ENCODE peak calls at places on chromosomes 13 and 19, in seven cellular contexts. D, Y, E, V, G, I and K are unnamed samples.

GRCh38 chr19:8506402-8506957 is 4.0 kb upstream of the PRAM1 start:
- DNase-seq in E (no peak), I (no peak), G (no peak), V (no peak), D (no peak), Y (no peak), K (no peak)

GRCh38 chr13:28531956-28532225 is 37.0 kb upstream of the FLT1 start:
- DNase-seq in Y (no peak), G (no peak), V (no peak), I (no peak), D (no peak), E (no peak), K (no peak)

GRCh38 chr13:92808007-92808406 is 418.6 kb upstream of the GPC6 start:
- DNase-seq in D (no peak), E (no peak), Y (no peak), V (no peak), I (no peak), G (no peak), K (no peak)

GRCh38 chr13:42991892-42992584 is at the start of gene EPSTI1:
- DNase-seq in G (no peak), V (peak; percentile 85), I (peak; percentile 50), E (peak; percentile 44), D (peak; percentile 72), Y (peak; percentile 41), K (no peak)

GRCh38 chr13:44934724-44935123 is 54.5 kb downstream of the NUFIP1 start:
- DNase-seq in E (no peak), Y (no peak), D (no peak), I (no peak), G (no peak), V (no peak), K (no peak)

GRCh38 chr19:41695745-41696144 is 7.7 kb upstream of the CEACAM7 start:
- DNase-seq in I (no peak), V (peak; percentile 30), E (no peak), Y (no peak), D (no peak), G (no peak), K (no peak)

GRCh38 chr13:48194392-48194754 is 38.6 kb upstream of the ITM2B start:
- DNase-seq in D (no peak), E (no peak), G (no peak), Y (no peak), I (no peak), V (no peak), K (no peak)

GRCh38 chr13:112910016-112910415 is 59.0 kb upstream of the MCF2L start:
- DNase-seq in Y (no peak), D (no peak), G (no peak), E (no peak), V (no peak), I (no peak), K (no peak)

GRCh38 chr19:29285187-29285687 is 72.3 kb upstream of the UQCRFS1 start:
- DNase-seq in E (no peak), I (no peak), G (no peak), D (no peak), V (no peak), Y (no peak), K (no peak)

GRCh38 chr13:81133066-81133465 is 792.1 kb upstream of the SPRY2 start:
- DNase-seq in D (no peak), V (no peak), G (no peak), E (no peak), Y (no peak), I (no peak), K (no peak)

GRCh38 chr13:29817604-29818378 is 32.6 kb downstream of the UBL3 start:
- DNase-seq in D (no peak), V (no peak), I (peak; percentile 7), Y (no peak), G (no peak), E (no peak), K (no peak)

GRCh38 chr13:114112826-114113322 is 19.5 kb downstream of the RASA3 start:
- DNase-seq in G (no peak), Y (no peak), D (peak; percentile 4), E (no peak), V (peak; percentile 48), I (no peak), K (peak; percentile 72)

GRCh38 chr19:11045536-11045935 is 43.7 kb upstream of the LDLR start:
- DNase-seq in G (no peak), E (no peak), V (no peak), Y (no peak), I (no peak), D (no peak), K (no peak)

GRCh38 chr19:42253245-42254082 is 1.5 kb downstream of the ERF start:
- DNase-seq in Y (no peak), I (no peak), G (no peak), V (peak; percentile 86), D (peak; percentile 64), E (peak; percentile 39), K (no peak)

GRCh38 chr19:16293133-16294085 is 31.2 kb upstream of the KLF2 start:
- DNase-seq in E (no peak), V (peak; percentile 68), D (no peak), I (no peak), Y (no peak), G (no peak), K (no peak)

GRCh38 chr13:35343417-35343816 is 133.1 kb downstream of the MAB21L1 start:
- DNase-seq in Y (no peak), D (no peak), G (no peak), V (no peak), I (no peak), E (no peak), K (no peak)

GRCh38 chr13:89832827-89833226 is 1514.7 kb upstream of the MIR17HG start:
- DNase-seq in E (no peak), I (no peak), V (no peak), Y (no peak), G (no peak), D (no peak), K (no peak)

GRCh38 chr19:17720487-17720839 is 1.2 kb downstream of the MAP1S start:
- DNase-seq in Y (no peak), E (no peak), G (no peak), I (no peak), V (no peak), D (peak; percentile 20), K (no peak)

GRCh38 chr19:32223595-32224370 is 121.6 kb upstream of the ZNF507 start:
- DNase-seq in Y (no peak), V (no peak), I (no peak), E (no peak), G (no peak), D (peak; percentile 7), K (no peak)

GRCh38 chr13:110233181-110233641 is 73.7 kb downstream of the COL4A1 start:
- DNase-seq in G (no peak), V (no peak), I (no peak), E (no peak), D (no peak), Y (no peak), K (no peak)

GRCh38 chr13:54593504-54593903 is 1564.9 kb downstream of the OLFM4 start:
- DNase-seq in E (no peak), I (no peak), Y (no peak), V (no peak), G (no peak), D (no peak), K (no peak)

GRCh38 chr19:50024719-50025021 is 502 bp downstream of the VRK3 start:
- DNase-seq in Y (no peak), G (no peak), V (no peak), D (no peak), E (no peak), I (no peak), K (no peak)

GRCh38 chr13:42454749-42455148 is 119.2 kb upstream of the TNFSF11 start:
- DNase-seq in V (no peak), I (no peak), D (no peak), Y (no peak), G (no peak), E (no peak), K (no peak)

GRCh38 chr13:26051231-26052135 is at the start of gene SHISA2:
- DNase-seq in I (no peak), G (no peak), V (peak; percentile 78), D (peak; percentile 23), Y (no peak), E (no peak), K (no peak)

GRCh38 chr19:37983916-37984315 is 76.9 kb downstream of the SIPA1L3 start:
- DNase-seq in D (no peak), Y (no peak), V (no peak), I (no peak), E (no peak), G (no peak), K (no peak)

GRCh38 chr19:35136977-35137702 is 1.5 kb upstream of the FXYD1 start:
- DNase-seq in Y (no peak), G (no peak), E (no peak), D (no peak), I (no peak), V (no peak), K (no peak)